ENCODE peak calls at places on chromosomes 6 and 20, in six cellular contexts. One of them, this sample, is unnamed.

GRCh38 chr20:20721489-20721888 is 9.0 kb upstream of the RALGAPA2 start:
- DNase-seq in fibroblast of mammary gland: no peak
- DNase-seq in MV-4-11: no peak
- DNase-seq in HuH-7.5: no peak
- DNase-seq in astrocyte of the spinal cord: no peak
- DNase-seq in RWPE1: no peak
- DNase-seq in this sample: no peak

GRCh38 chr6:156781882-156782631 is 4.9 kb downstream of the ARID1B start:
- DNase-seq in fibroblast of mammary gland: peak
- DNase-seq in MV-4-11: no peak
- DNase-seq in HuH-7.5: no peak
- DNase-seq in astrocyte of the spinal cord: peak
- DNase-seq in RWPE1: no peak
- DNase-seq in this sample: no peak

GRCh38 chr6:113742342-113742741 is 114.8 kb upstream of the MARCKS start:
- DNase-seq in fibroblast of mammary gland: no peak
- DNase-seq in MV-4-11: no peak
- DNase-seq in HuH-7.5: no peak
- DNase-seq in astrocyte of the spinal cord: no peak
- DNase-seq in RWPE1: no peak
- DNase-seq in this sample: no peak

GRCh38 chr6:26459023-26459810 is 1.5 kb downstream of the BTN2A1 start:
- DNase-seq in fibroblast of mammary gland: no peak
- DNase-seq in MV-4-11: no peak
- DNase-seq in HuH-7.5: no peak
- DNase-seq in astrocyte of the spinal cord: no peak
- DNase-seq in RWPE1: no peak
- DNase-seq in this sample: no peak

GRCh38 chr20:39568090-39568489 is 605.9 kb downstream of the DHX35 start:
- DNase-seq in fibroblast of mammary gland: no peak
- DNase-seq in MV-4-11: no peak
- DNase-seq in HuH-7.5: no peak
- DNase-seq in astrocyte of the spinal cord: no peak
- DNase-seq in RWPE1: no peak
- DNase-seq in this sample: no peak

GRCh38 chr6:48615041-48615440 is 504.0 kb upstream of the PTCHD4 start:
- DNase-seq in fibroblast of mammary gland: peak
- DNase-seq in MV-4-11: no peak
- DNase-seq in HuH-7.5: no peak
- DNase-seq in astrocyte of the spinal cord: peak
- DNase-seq in RWPE1: no peak
- DNase-seq in this sample: no peak

GRCh38 chr20:13041574-13042457 is 33.0 kb downstream of the SPTLC3 start:
- DNase-seq in fibroblast of mammary gland: peak
- DNase-seq in MV-4-11: no peak
- DNase-seq in HuH-7.5: no peak
- DNase-seq in astrocyte of the spinal cord: peak
- DNase-seq in RWPE1: no peak
- DNase-seq in this sample: no peak

GRCh38 chr20:52060794-52061714 is 130.5 kb downstream of the ZFP64 start:
- DNase-seq in fibroblast of mammary gland: peak
- DNase-seq in MV-4-11: no peak
- DNase-seq in HuH-7.5: peak
- DNase-seq in astrocyte of the spinal cord: peak
- DNase-seq in RWPE1: peak
- DNase-seq in this sample: peak

GRCh38 chr20:47205577-47206123 is 150.8 kb downstream of the ZMYND8 start:
- DNase-seq in fibroblast of mammary gland: peak
- DNase-seq in MV-4-11: peak
- DNase-seq in HuH-7.5: peak
- DNase-seq in astrocyte of the spinal cord: peak
- DNase-seq in RWPE1: peak
- DNase-seq in this sample: peak

GRCh38 chr20:18831830-18832229 is 18.2 kb downstream of the SCP2D1 start:
- DNase-seq in fibroblast of mammary gland: peak
- DNase-seq in MV-4-11: peak
- DNase-seq in HuH-7.5: no peak
- DNase-seq in astrocyte of the spinal cord: peak
- DNase-seq in RWPE1: no peak
- DNase-seq in this sample: no peak

GRCh38 chr20:11529046-11529445 is 388.6 kb upstream of the BTBD3 start:
- DNase-seq in fibroblast of mammary gland: no peak
- DNase-seq in MV-4-11: no peak
- DNase-seq in HuH-7.5: no peak
- DNase-seq in astrocyte of the spinal cord: no peak
- DNase-seq in RWPE1: peak
- DNase-seq in this sample: no peak

GRCh38 chr6:74167951-74168350 is 471.9 kb downstream of the CD109 start:
- DNase-seq in fibroblast of mammary gland: no peak
- DNase-seq in MV-4-11: no peak
- DNase-seq in HuH-7.5: no peak
- DNase-seq in astrocyte of the spinal cord: no peak
- DNase-seq in RWPE1: no peak
- DNase-seq in this sample: no peak

GRCh38 chr20:9999660-10000059 is 35.1 kb upstream of the ANKEF1 start:
- DNase-seq in fibroblast of mammary gland: no peak
- DNase-seq in MV-4-11: peak
- DNase-seq in HuH-7.5: no peak
- DNase-seq in astrocyte of the spinal cord: no peak
- DNase-seq in RWPE1: no peak
- DNase-seq in this sample: no peak

GRCh38 chr6:147507162-147508072 is 1.1 kb upstream of the SAMD5 start:
- DNase-seq in fibroblast of mammary gland: no peak
- DNase-seq in MV-4-11: no peak
- DNase-seq in HuH-7.5: peak
- DNase-seq in astrocyte of the spinal cord: peak
- DNase-seq in RWPE1: peak
- DNase-seq in this sample: peak

GRCh38 chr6:103122766-103123601 is 1729.5 kb downstream of the GRIK2 start:
- DNase-seq in fibroblast of mammary gland: peak
- DNase-seq in MV-4-11: peak
- DNase-seq in HuH-7.5: peak
- DNase-seq in astrocyte of the spinal cord: peak
- DNase-seq in RWPE1: peak
- DNase-seq in this sample: peak

GRCh38 chr6:138485586-138486248 is 13.6 kb downstream of the NHSL1 start:
- DNase-seq in fibroblast of mammary gland: no peak
- DNase-seq in MV-4-11: no peak
- DNase-seq in HuH-7.5: no peak
- DNase-seq in astrocyte of the spinal cord: no peak
- DNase-seq in RWPE1: no peak
- DNase-seq in this sample: peak

GRCh38 chr6:34142599-34142998 is 3.3 kb downstream of the GRM4 start:
- DNase-seq in fibroblast of mammary gland: no peak
- DNase-seq in MV-4-11: no peak
- DNase-seq in HuH-7.5: no peak
- DNase-seq in astrocyte of the spinal cord: no peak
- DNase-seq in RWPE1: no peak
- DNase-seq in this sample: peak

GRCh38 chr6:106512048-106512957 is 117.0 kb downstream of the RTN4IP1 start:
- DNase-seq in fibroblast of mammary gland: peak
- DNase-seq in MV-4-11: peak
- DNase-seq in HuH-7.5: peak
- DNase-seq in astrocyte of the spinal cord: peak
- DNase-seq in RWPE1: no peak
- DNase-seq in this sample: peak

GRCh38 chr6:48671506-48671905 is 560.5 kb upstream of the PTCHD4 start:
- DNase-seq in fibroblast of mammary gland: peak
- DNase-seq in MV-4-11: no peak
- DNase-seq in HuH-7.5: no peak
- DNase-seq in astrocyte of the spinal cord: no peak
- DNase-seq in RWPE1: no peak
- DNase-seq in this sample: no peak

GRCh38 chr6:142756215-142756630 is 188.8 kb downstream of the HIVEP2 start:
- DNase-seq in fibroblast of mammary gland: peak
- DNase-seq in MV-4-11: no peak
- DNase-seq in HuH-7.5: no peak
- DNase-seq in astrocyte of the spinal cord: peak
- DNase-seq in RWPE1: peak
- DNase-seq in this sample: peak

GRCh38 chr6:148857817-148858390 is 111.1 kb downstream of the UST start:
- DNase-seq in fibroblast of mammary gland: peak
- DNase-seq in MV-4-11: no peak
- DNase-seq in HuH-7.5: no peak
- DNase-seq in astrocyte of the spinal cord: peak
- DNase-seq in RWPE1: peak
- DNase-seq in this sample: no peak

GRCh38 chr6:149316740-149317655 is 514 bp upstream of the TAB2 start:
- DNase-seq in fibroblast of mammary gland: peak
- DNase-seq in MV-4-11: peak
- DNase-seq in HuH-7.5: peak
- DNase-seq in astrocyte of the spinal cord: peak
- DNase-seq in RWPE1: peak
- DNase-seq in this sample: peak

GRCh38 chr6:16402501-16402900 is 164.1 kb downstream of the GMPR start:
- DNase-seq in fibroblast of mammary gland: peak
- DNase-seq in MV-4-11: no peak
- DNase-seq in HuH-7.5: no peak
- DNase-seq in astrocyte of the spinal cord: peak
- DNase-seq in RWPE1: no peak
- DNase-seq in this sample: no peak

GRCh38 chr6:139569561-139569960 is 195.1 kb upstream of the CITED2 start:
- DNase-seq in fibroblast of mammary gland: peak
- DNase-seq in MV-4-11: peak
- DNase-seq in HuH-7.5: no peak
- DNase-seq in astrocyte of the spinal cord: peak
- DNase-seq in RWPE1: peak
- DNase-seq in this sample: no peak

GRCh38 chr6:10205120-10205519 is 209.8 kb downstream of the TFAP2A start:
- DNase-seq in fibroblast of mammary gland: no peak
- DNase-seq in MV-4-11: no peak
- DNase-seq in HuH-7.5: no peak
- DNase-seq in astrocyte of the spinal cord: no peak
- DNase-seq in RWPE1: no peak
- DNase-seq in this sample: no peak

GRCh38 chr20:49693435-49694171 is 20.1 kb downstream of the B4GALT5 start:
- DNase-seq in fibroblast of mammary gland: no peak
- DNase-seq in MV-4-11: no peak
- DNase-seq in HuH-7.5: no peak
- DNase-seq in astrocyte of the spinal cord: no peak
- DNase-seq in RWPE1: no peak
- DNase-seq in this sample: no peak

GRCh38 chr20:3383878-3384495 is 23.5 kb downstream of the DNAAF9 start:
- DNase-seq in fibroblast of mammary gland: no peak
- DNase-seq in MV-4-11: no peak
- DNase-seq in HuH-7.5: no peak
- DNase-seq in astrocyte of the spinal cord: no peak
- DNase-seq in RWPE1: no peak
- DNase-seq in this sample: no peak

GRCh38 chr6:81476881-81477280 is 275.6 kb downstream of the TENT5A start:
- DNase-seq in fibroblast of mammary gland: peak
- DNase-seq in MV-4-11: no peak
- DNase-seq in HuH-7.5: no peak
- DNase-seq in astrocyte of the spinal cord: peak
- DNase-seq in RWPE1: no peak
- DNase-seq in this sample: no peak

GRCh38 chr6:142802124-142802523 is 142.9 kb downstream of the HIVEP2 start:
- DNase-seq in fibroblast of mammary gland: peak
- DNase-seq in MV-4-11: no peak
- DNase-seq in HuH-7.5: no peak
- DNase-seq in astrocyte of the spinal cord: peak
- DNase-seq in RWPE1: peak
- DNase-seq in this sample: no peak

GRCh38 chr6:137709424-137710281 is 157.4 kb upstream of the TNFAIP3 start:
- DNase-seq in fibroblast of mammary gland: peak
- DNase-seq in MV-4-11: no peak
- DNase-seq in HuH-7.5: no peak
- DNase-seq in astrocyte of the spinal cord: peak
- DNase-seq in RWPE1: no peak
- DNase-seq in this sample: no peak

GRCh38 chr6:135985471-135985870 is 134.0 kb downstream of the PDE7B start:
- DNase-seq in fibroblast of mammary gland: no peak
- DNase-seq in MV-4-11: no peak
- DNase-seq in HuH-7.5: no peak
- DNase-seq in astrocyte of the spinal cord: peak
- DNase-seq in RWPE1: no peak
- DNase-seq in this sample: no peak

GRCh38 chr6:44778513-44778912 is 391.0 kb downstream of the CDC5L start:
- DNase-seq in fibroblast of mammary gland: no peak
- DNase-seq in MV-4-11: no peak
- DNase-seq in HuH-7.5: no peak
- DNase-seq in astrocyte of the spinal cord: no peak
- DNase-seq in RWPE1: no peak
- DNase-seq in this sample: peak

GRCh38 chr6:4381379-4381778 is 246.0 kb upstream of the ECI2 start:
- DNase-seq in fibroblast of mammary gland: peak
- DNase-seq in MV-4-11: no peak
- DNase-seq in HuH-7.5: no peak
- DNase-seq in astrocyte of the spinal cord: no peak
- DNase-seq in RWPE1: no peak
- DNase-seq in this sample: no peak

GRCh38 chr6:63389191-63389844 is 69.5 kb upstream of the LGSN start:
- DNase-seq in fibroblast of mammary gland: no peak
- DNase-seq in MV-4-11: no peak
- DNase-seq in HuH-7.5: no peak
- DNase-seq in astrocyte of the spinal cord: no peak
- DNase-seq in RWPE1: no peak
- DNase-seq in this sample: no peak

GRCh38 chr6:25312703-25313102 is 33.5 kb downstream of the CARMIL1 start:
- DNase-seq in fibroblast of mammary gland: peak
- DNase-seq in MV-4-11: no peak
- DNase-seq in HuH-7.5: no peak
- DNase-seq in astrocyte of the spinal cord: peak
- DNase-seq in RWPE1: peak
- DNase-seq in this sample: no peak

GRCh38 chr6:32436995-32437836 is 2.5 kb upstream of the HLA-DRA start:
- DNase-seq in fibroblast of mammary gland: peak
- DNase-seq in MV-4-11: peak
- DNase-seq in HuH-7.5: no peak
- DNase-seq in astrocyte of the spinal cord: no peak
- DNase-seq in RWPE1: no peak
- DNase-seq in this sample: no peak

GRCh38 chr20:6836821-6837374 is 69.4 kb downstream of the BMP2 start:
- DNase-seq in fibroblast of mammary gland: no peak
- DNase-seq in MV-4-11: no peak
- DNase-seq in HuH-7.5: no peak
- DNase-seq in astrocyte of the spinal cord: no peak
- DNase-seq in RWPE1: no peak
- DNase-seq in this sample: no peak

This sample was measured in endodermal cell.